ENCODE peak calls at places on chromosomes 12 and 14, in ten cellular contexts. F is keratinocyte, G is pancreas, V is foreskin fibroblast, R is NB4, Y is AG09309, B is cardiac muscle cell, P is fibroblast of lung, W is nephron progenitor cell, I is GM12878. U is an unnamed sample.

GRCh38 chr12:63317880-63318279 is 166.9 kb upstream of the AVPR1A start:
- DNase-seq in B (no peak), P (no peak), F (no peak), W (no peak), G (no peak), V (no peak), Y (no peak), R (no peak), I (no peak), U (no peak)

GRCh38 chr12:130335517-130336392 is 1.9 kb upstream of the PIWIL1 start:
- DNase-seq in V (peak; percentile 69), W (peak; percentile 57), B (peak; percentile 59), R (peak; percentile 71), I (peak; percentile 3), F (peak; percentile 23), Y (peak; percentile 3), G (no peak), P (peak; percentile 62), U (no peak)

GRCh38 chr14:23383041-23383440 is 6.2 kb downstream of the CMTM5 start:
- DNase-seq in W (no peak), B (no peak), Y (no peak), G (no peak), R (no peak), P (no peak), F (no peak), I (no peak), V (no peak), U (no peak)

GRCh38 chr14:34212574-34212973 is 249.5 kb downstream of the SPTSSA start:
- DNase-seq in B (no peak), P (no peak), R (no peak), W (no peak), V (peak; percentile 9), Y (no peak), G (no peak), F (no peak), I (no peak), U (no peak)

GRCh38 chr14:41922014-41922413 is 315.3 kb downstream of the LRFN5 start:
- DNase-seq in P (peak; percentile 5), V (no peak), G (no peak), W (no peak), B (no peak), F (no peak), R (no peak), I (no peak), Y (no peak), U (no peak)

GRCh38 chr12:106106129-106106566 is 32.6 kb downstream of the NUAK1 start:
- DNase-seq in W (no peak), P (no peak), V (no peak), R (no peak), B (peak; percentile 22), F (no peak), G (no peak), I (no peak), Y (no peak), U (no peak)

GRCh38 chr14:20412422-20412821 is 879 bp downstream of the TEP1 start:
- DNase-seq in G (no peak), V (peak; percentile 19), W (no peak), F (no peak), B (peak; percentile 16), P (peak; percentile 14), I (peak; percentile 39), R (no peak), Y (no peak), U (no peak)

GRCh38 chr12:120229071-120229582 is 28.2 kb upstream of the RPLP0 start:
- DNase-seq in I (no peak), W (no peak), P (no peak), V (no peak), Y (no peak), F (no peak), B (peak; percentile 35), R (no peak), G (no peak), U (peak; percentile 82)

GRCh38 chr12:49086116-49086515 is 8.5 kb downstream of the DHH start:
- DNase-seq in I (no peak), R (no peak), Y (no peak), G (no peak), V (peak; percentile 67), F (no peak), P (no peak), B (peak; percentile 36), W (no peak), U (no peak)

GRCh38 chr14:92603309-92604257 is 90.0 kb downstream of the RIN3 start:
- DNase-seq in G (no peak), R (no peak), F (no peak), V (peak; percentile 28), Y (peak; percentile 78), P (peak; percentile 78), B (peak; percentile 94), W (peak; percentile 42), I (no peak), U (no peak)

GRCh38 chr12:30805959-30806358 is 51.2 kb upstream of the CAPRIN2 start:
- DNase-seq in V (no peak), F (no peak), G (no peak), W (no peak), P (no peak), I (no peak), Y (no peak), B (no peak), R (no peak), U (no peak)

GRCh38 chr14:68306934-68307758 is 485.7 kb downstream of the ZFP36L1 start:
- DNase-seq in F (no peak), W (no peak), P (peak; percentile 90), B (no peak), V (peak; percentile 52), Y (no peak), G (peak; percentile 73), R (no peak), I (no peak), U (no peak)

GRCh38 chr12:114414031-114414865 is 8.3 kb upstream of the TBX5 start:
- DNase-seq in G (no peak), V (peak; percentile 72), W (no peak), I (no peak), Y (no peak), P (peak; percentile 46), R (no peak), B (no peak), F (no peak), U (no peak)

GRCh38 chr12:6230321-6231110 is 30.3 kb downstream of the CD9 start:
- DNase-seq in B (peak; percentile 60), P (peak; percentile 45), R (peak; percentile 97), W (no peak), Y (no peak), V (no peak), G (peak; percentile 60), F (no peak), I (peak; percentile 69), U (no peak)

DNA sequence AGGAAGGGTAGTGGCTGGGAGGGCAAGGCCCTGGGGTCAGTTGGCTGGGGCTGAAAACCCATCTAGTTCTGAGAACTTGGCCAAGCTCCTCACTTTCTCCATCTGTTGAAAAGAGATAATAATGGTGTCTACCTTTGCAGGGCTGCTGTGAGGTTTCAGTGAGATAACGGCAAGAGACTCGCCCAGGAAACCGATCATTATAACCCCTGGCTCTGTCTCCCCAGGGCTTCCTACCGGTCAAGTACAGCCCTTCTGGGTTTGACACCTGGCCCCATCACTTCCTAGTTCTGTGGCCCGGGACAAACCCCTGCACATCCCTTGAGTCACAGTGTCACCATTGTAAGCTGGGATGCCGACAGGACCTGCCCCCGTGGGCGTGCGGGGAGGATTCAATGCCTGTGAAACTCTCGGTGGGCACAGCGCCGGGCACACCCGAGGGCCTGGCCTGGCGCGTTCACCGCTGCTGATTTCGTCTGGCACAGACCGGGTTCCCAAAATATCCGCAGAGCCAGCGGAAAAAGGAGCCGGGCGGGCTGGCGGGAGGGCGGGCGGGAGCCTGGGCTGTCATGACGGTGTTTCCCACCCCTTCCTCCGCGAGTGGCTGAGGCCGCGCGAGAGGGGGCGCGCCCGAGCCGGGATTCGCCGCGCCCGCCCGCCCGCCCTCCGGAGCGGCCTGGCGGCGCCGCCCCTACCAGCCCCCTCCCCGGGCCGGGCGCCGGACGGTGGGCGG is 4.5 kb downstream of the KMT5A start:
- DNase-seq in B (peak; percentile 74), P (peak; percentile 63), Y (no peak), F (no peak), R (peak; percentile 89), W (peak; percentile 78), G (peak; percentile 72), V (peak; percentile 88), I (peak; percentile 21), U (peak; percentile 77)
- TF ChIP-seq CTCF in B (no peak), P (no peak), Y (no peak), F (no peak), R (no peak), W (no peak), G (no peak), V (no peak), I (peak; percentile 13), U (no peak)

GRCh38 chr12:85441740-85442139 is 161.7 kb downstream of the ALX1 start:
- DNase-seq in R (no peak), F (no peak), P (peak; percentile 11), Y (no peak), W (no peak), I (no peak), V (peak; percentile 35), B (peak; percentile 31), G (no peak), U (no peak)
- TF ChIP-seq CTCF in R (peak; percentile 9), F (no peak), P (peak; percentile 45), Y (no peak), W (no peak), I (peak; percentile 27), V (peak; percentile 42), B (peak; percentile 42), G (no peak), U (no peak)

GRCh38 chr12:118036672-118037411 is 20.3 kb downstream of the RFC5 start:
- DNase-seq in Y (no peak), R (no peak), F (no peak), W (no peak), G (no peak), P (no peak), I (no peak), B (no peak), V (no peak), U (no peak)

GRCh38 chr12:118035194-118036041 is 18.9 kb downstream of the RFC5 start:
- DNase-seq in P (peak; percentile 47), R (no peak), V (peak; percentile 59), Y (no peak), B (peak; percentile 23), G (no peak), F (no peak), W (no peak), I (peak; percentile 90), U (no peak)

GRCh38 chr12:118033331-118033730 is 16.8 kb downstream of the RFC5 start:
- DNase-seq in V (no peak), P (no peak), Y (no peak), W (no peak), R (no peak), F (no peak), I (no peak), G (no peak), B (no peak), U (no peak)

GRCh38 chr12:118033902-118034301 is 17.4 kb downstream of the RFC5 start:
- DNase-seq in R (no peak), F (no peak), W (no peak), V (peak; percentile 57), Y (peak; percentile 25), G (no peak), B (no peak), I (no peak), P (peak; percentile 49), U (no peak)

GRCh38 chr12:118034429-118035193 is 18.1 kb downstream of the RFC5 start:
- DNase-seq in B (peak; percentile 58), F (no peak), W (peak; percentile 12), V (peak; percentile 75), R (peak; percentile 27), G (no peak), P (peak; percentile 76), I (no peak), Y (peak; percentile 29), U (no peak)
- TF ChIP-seq CTCF in B (peak; percentile 46), F (peak; percentile 55), W (peak; percentile 26), V (peak; percentile 44), R (peak; percentile 18), G (peak; percentile 19), P (peak; percentile 58), I (peak; percentile 36), Y (peak; percentile 63), U (no peak)

GRCh38 chr14:103097994-103098957 is 3.8 kb downstream of the EXOC3L4 start:
- DNase-seq in I (no peak), W (peak; percentile 3), F (no peak), P (no peak), B (no peak), G (no peak), Y (no peak), V (no peak), R (no peak), U (no peak)
- TF ChIP-seq CTCF in I (no peak), W (no peak), F (no peak), P (no peak), B (no peak), G (no peak), Y (no peak), V (no peak), R (no peak), U (no peak)

U was measured in mesothelial cell of epicardium.